ENCODE peak calls at places on chromosome 13, in four cellular contexts. One of them, this sample, is unnamed.

GRCh38 chr13:51645154-51645650 is 60.9 kb downstream of the WDFY2 start:
- DNase-seq in HepG2: no peak
- DNase-seq in A549: peak
- DNase-seq in GM12878: no peak
- DNase-seq in this sample: no peak

GRCh38 chr13:20877902-20878301 is 24.6 kb downstream of the XPO4 start:
- DNase-seq in HepG2: no peak
- DNase-seq in A549: no peak
- DNase-seq in GM12878: no peak
- DNase-seq in this sample: no peak

GRCh38 chr13:31749929-31750328 is 10.6 kb downstream of the RXFP2 start:
- DNase-seq in HepG2: no peak
- DNase-seq in A549: no peak
- DNase-seq in GM12878: no peak
- DNase-seq in this sample: no peak

GRCh38 chr13:35887028-35887666 is 244.0 kb downstream of the DCLK1 start:
- DNase-seq in HepG2: no peak
- DNase-seq in A549: no peak
- DNase-seq in GM12878: no peak
- DNase-seq in this sample: no peak

GRCh38 chr13:97307882-97308624 is 85.9 kb downstream of the MBNL2 start:
- DNase-seq in HepG2: peak
- DNase-seq in A549: peak
- DNase-seq in GM12878: no peak
- DNase-seq in this sample: no peak

GRCh38 chr13:48773531-48774275 is 120.0 kb downstream of the CYSLTR2 start:
- DNase-seq in HepG2: no peak
- DNase-seq in A549: no peak
- DNase-seq in GM12878: no peak
- DNase-seq in this sample: no peak

GRCh38 chr13:60286707-60287106 is 110.3 kb upstream of the TDRD3 start:
- DNase-seq in HepG2: no peak
- DNase-seq in A549: no peak
- DNase-seq in GM12878: no peak
- DNase-seq in this sample: no peak

GRCh38 chr13:94710081-94710809 is 2.1 kb downstream of the SOX21 start:
- DNase-seq in HepG2: no peak
- DNase-seq in A549: no peak
- DNase-seq in GM12878: no peak
- DNase-seq in this sample: no peak

GRCh38 chr13:107650081-107650701 is 565.1 kb downstream of the LIG4 start:
- DNase-seq in HepG2: peak
- DNase-seq in A549: peak
- DNase-seq in GM12878: no peak
- DNase-seq in this sample: peak

GRCh38 chr13:89925107-89925506 is 1422.4 kb upstream of the MIR17HG start:
- DNase-seq in HepG2: peak
- DNase-seq in A549: peak
- DNase-seq in GM12878: no peak
- DNase-seq in this sample: peak

GRCh38 chr13:106534844-106535551 is 464 bp downstream of the EFNB2 start:
- DNase-seq in HepG2: no peak
- DNase-seq in A549: no peak
- DNase-seq in GM12878: no peak
- DNase-seq in this sample: no peak

GRCh38 chr13:22793598-22794134 is 387.1 kb upstream of the SGCG start:
- DNase-seq in HepG2: peak
- DNase-seq in A549: peak
- DNase-seq in GM12878: no peak
- DNase-seq in this sample: no peak

GRCh38 chr13:97108535-97108910 is 113.6 kb upstream of the MBNL2 start:
- DNase-seq in HepG2: no peak
- DNase-seq in A549: no peak
- DNase-seq in GM12878: no peak
- DNase-seq in this sample: peak

GRCh38 chr13:21330126-21330861 is 128.8 kb downstream of the ZDHHC20 start:
- DNase-seq in HepG2: no peak
- DNase-seq in A549: no peak
- DNase-seq in GM12878: peak
- DNase-seq in this sample: no peak

GRCh38 chr13:50081106-50081898 is 66.1 kb downstream of the KCNRG start:
- DNase-seq in HepG2: no peak
- DNase-seq in A549: peak
- DNase-seq in GM12878: no peak
- DNase-seq in this sample: peak

GRCh38 chr13:28560612-28561011 is 65.7 kb upstream of the FLT1 start:
- DNase-seq in HepG2: no peak
- DNase-seq in A549: no peak
- DNase-seq in GM12878: no peak
- DNase-seq in this sample: no peak

GRCh38 chr13:48446454-48446853 is 33.5 kb upstream of the LPAR6 start:
- DNase-seq in HepG2: no peak
- DNase-seq in A549: no peak
- DNase-seq in GM12878: no peak
- DNase-seq in this sample: no peak

GRCh38 chr13:48214519-48215121 is 18.4 kb upstream of the ITM2B start:
- DNase-seq in HepG2: no peak
- DNase-seq in A549: no peak
- DNase-seq in GM12878: no peak
- DNase-seq in this sample: no peak

GRCh38 chr13:97261254-97262015 is 39.3 kb downstream of the MBNL2 start:
- DNase-seq in HepG2: no peak
- DNase-seq in A549: no peak
- DNase-seq in GM12878: no peak
- DNase-seq in this sample: no peak

DNA sequence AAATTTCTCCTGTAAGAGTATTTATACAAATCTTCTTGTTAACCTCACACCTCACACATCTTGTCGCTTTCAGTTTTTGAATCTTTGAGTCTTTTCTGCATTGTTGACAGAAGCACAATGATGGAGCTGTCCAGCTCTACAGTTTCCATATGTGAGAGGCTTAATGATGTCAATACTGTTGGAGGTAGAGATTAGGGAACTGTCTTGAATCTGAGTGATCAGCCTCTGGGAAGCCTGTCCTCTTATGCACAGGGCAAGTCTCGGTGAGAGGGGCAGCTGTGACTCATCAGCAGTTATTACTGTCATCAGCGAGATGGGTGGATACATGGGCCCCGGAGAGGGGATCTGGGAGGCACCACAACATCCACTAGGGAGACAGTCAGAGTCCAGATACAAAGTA is 4.6 kb upstream of the ITGBL1 start:
- DNase-seq in HepG2: no peak
- DNase-seq in A549: no peak
- DNase-seq in GM12878: no peak
- DNase-seq in this sample: no peak
- TF ChIP-seq REST in HepG2: no peak
- TF ChIP-seq REST in A549: peak
- TF ChIP-seq REST in GM12878: no peak
- TF ChIP-seq REST in this sample: no peak

GRCh38 chr13:65605386-65605785 is 1624.8 kb downstream of the PCDH9 start:
- DNase-seq in HepG2: no peak
- DNase-seq in A549: no peak
- DNase-seq in GM12878: no peak
- DNase-seq in this sample: no peak
- TF ChIP-seq ESRRA in HepG2: no peak
- TF ChIP-seq ESRRA in A549: no peak
- TF ChIP-seq ESRRA in GM12878: no peak
- TF ChIP-seq ESRRA in this sample: no peak

DNA sequence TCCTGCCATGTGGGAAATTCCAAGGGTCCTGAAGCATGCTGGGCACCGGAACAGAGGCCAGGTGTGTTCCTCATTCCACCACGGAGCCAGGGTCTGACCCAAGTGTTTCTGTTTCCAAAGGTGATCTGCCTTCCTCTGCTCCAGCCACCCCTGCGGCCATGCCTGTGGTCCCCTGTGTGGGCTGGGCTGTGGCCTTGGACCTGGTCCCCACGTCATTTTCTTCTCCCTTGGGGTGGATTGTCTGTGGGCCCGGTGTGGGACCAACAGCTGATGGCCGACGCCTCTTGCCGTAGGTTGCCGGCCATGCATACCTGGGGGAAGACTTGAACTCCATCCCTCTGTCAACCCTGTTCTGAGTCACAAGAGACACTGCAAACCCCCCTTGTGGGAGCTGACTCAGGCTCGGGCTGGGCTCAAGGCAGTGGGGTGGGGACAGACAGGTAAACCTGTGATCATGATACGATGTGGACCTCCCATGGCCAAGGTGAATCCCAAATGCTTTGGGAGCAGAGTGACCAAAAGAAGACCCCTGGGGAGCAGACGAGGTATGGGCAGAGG is 35.0 kb downstream of the ATP11A start:
- DNase-seq in HepG2: no peak
- DNase-seq in A549: no peak
- DNase-seq in GM12878: no peak
- DNase-seq in this sample: no peak
- TF ChIP-seq REST in HepG2: no peak
- TF ChIP-seq REST in A549: no peak
- TF ChIP-seq REST in GM12878: no peak
- TF ChIP-seq REST in this sample: no peak

DNA sequence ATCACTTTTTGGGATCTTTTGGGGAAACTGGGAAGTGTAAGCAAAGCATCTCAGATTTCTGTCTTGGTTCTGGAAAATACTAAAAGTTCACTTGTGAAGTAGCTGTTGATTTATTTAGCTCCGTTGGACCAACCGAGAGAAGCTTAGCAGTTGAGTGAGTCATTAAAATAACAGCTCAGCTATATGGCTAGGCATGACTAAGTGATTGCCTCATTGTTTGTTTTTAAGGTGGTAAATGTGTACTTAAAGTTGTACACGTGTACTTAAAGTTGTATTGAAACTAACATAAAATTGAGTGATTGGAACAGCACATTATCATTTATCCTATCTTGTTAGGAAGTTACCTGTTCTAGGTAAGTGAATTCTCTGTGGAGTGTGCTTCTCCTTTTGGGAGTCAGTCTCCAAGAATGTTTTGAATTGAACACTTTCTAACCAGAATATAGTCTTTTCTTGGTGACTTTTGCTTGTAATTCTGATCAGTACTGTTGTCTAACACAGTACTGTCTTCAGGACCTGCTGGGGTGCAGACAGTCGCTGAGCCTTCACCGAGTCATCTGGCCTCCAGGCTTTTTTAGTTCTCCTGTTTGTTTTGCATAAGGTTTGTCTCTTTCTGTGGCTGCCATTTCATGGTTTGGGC is 2.9 kb upstream of the DCUN1D2 start:
- DNase-seq in HepG2: peak
- DNase-seq in A549: peak
- DNase-seq in GM12878: peak
- DNase-seq in this sample: peak
- TF ChIP-seq ESRRA in HepG2: no peak
- TF ChIP-seq ESRRA in A549: no peak
- TF ChIP-seq ESRRA in GM12878: no peak
- TF ChIP-seq ESRRA in this sample: no peak

GRCh38 chr13:100954430-100955361 is 280.1 kb upstream of the TMTC4 start:
- DNase-seq in HepG2: no peak
- DNase-seq in A549: no peak
- DNase-seq in GM12878: no peak
- DNase-seq in this sample: no peak
- TF ChIP-seq REST in HepG2: no peak
- TF ChIP-seq REST in A549: no peak
- TF ChIP-seq REST in GM12878: no peak
- TF ChIP-seq REST in this sample: no peak

GRCh38 chr13:80132741-80133601 is 208.0 kb downstream of the SPRY2 start:
- DNase-seq in HepG2: peak
- DNase-seq in A549: peak
- DNase-seq in GM12878: no peak
- DNase-seq in this sample: no peak
- TF ChIP-seq ESRRA in HepG2: no peak
- TF ChIP-seq ESRRA in A549: no peak
- TF ChIP-seq ESRRA in GM12878: no peak
- TF ChIP-seq ESRRA in this sample: no peak

DNA sequence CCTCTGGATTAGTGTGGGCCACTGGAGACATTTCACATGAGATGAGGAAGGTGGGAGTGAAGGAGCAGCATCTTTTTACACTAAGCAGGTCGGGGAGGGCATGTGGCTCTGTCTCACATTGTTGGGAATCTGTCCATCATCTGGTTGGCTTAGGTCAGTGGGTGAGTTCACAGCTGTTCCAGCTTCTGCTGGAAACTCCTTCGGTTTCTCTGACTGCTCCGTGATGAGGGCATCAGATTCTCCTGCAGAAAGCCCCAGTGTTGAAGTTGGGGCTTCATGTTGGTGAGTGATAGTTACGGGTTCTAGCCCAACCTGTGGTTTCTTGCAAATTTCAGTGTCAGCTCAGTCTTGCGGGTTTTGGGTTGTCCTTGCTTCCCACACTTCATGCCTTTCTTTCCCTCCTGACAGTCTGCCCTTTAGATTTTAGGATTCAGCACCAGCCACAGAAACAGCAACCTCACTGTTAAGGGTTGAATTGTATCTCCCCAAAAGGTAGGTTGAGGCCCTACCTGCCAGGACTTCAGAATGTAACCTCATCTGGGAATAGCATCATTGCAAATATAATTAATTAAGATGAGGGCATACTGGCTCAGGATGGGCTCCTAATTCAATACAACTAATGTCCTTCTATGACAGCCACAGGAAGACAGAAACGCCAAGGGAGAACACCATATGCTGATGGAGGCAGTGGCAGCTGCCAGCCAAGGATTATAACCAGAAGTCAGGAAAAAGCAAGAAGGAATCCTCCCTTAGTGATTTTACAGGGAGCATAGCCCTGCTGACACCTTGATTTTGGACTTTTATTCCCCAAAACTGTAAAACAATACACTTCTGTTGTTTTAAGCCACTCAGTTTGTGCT is 7.6 kb upstream of the ALOX5AP start:
- DNase-seq in HepG2: no peak
- DNase-seq in A549: no peak
- DNase-seq in GM12878: no peak
- DNase-seq in this sample: no peak
- TF ChIP-seq REST in HepG2: no peak
- TF ChIP-seq REST in A549: no peak
- TF ChIP-seq REST in GM12878: peak
- TF ChIP-seq REST in this sample: no peak